ENCODE peak calls at places on chromosomes 16 and 17, in seven cellular contexts. K, H, C, Q, A, M and B are unnamed samples. For H3K4me1 and H3K27me3, the result is how much of the 10 kb centered on the place peaks cover.

GRCh38 chr16:27179500-27180072 is 23.7 kb upstream of the KDM8 start:
- DNase-seq in A (peak), M (peak), K (peak), C (peak), Q (peak), H (peak), B (peak)

GRCh38 chr17:56898874-56899273 is 15.0 kb downstream of the TRIM25 start:
- DNase-seq in M (no peak), C (no peak), A (peak), Q (no peak), K (no peak), H (no peak), B (no peak)

GRCh38 chr16:86519649-86520316 is 9.5 kb downstream of the FOXF1 start:
- DNase-seq in H (peak), Q (peak), K (peak), C (peak), A (peak), M (peak), B (no peak)

GRCh38 chr17:18182190-18182977 is 1.2 kb upstream of the ALKBH5 start:
- DNase-seq in M (no peak), Q (peak), C (no peak), H (peak), K (peak), A (peak), B (no peak)

GRCh38 chr17:44266402-44267164 is 1.4 kb downstream of the SLC4A1 start:
- DNase-seq in Q (no peak), M (no peak), A (no peak), C (no peak), H (no peak), K (no peak), B (no peak)

GRCh38 chr16:89334050-89334449 is 116.5 kb downstream of the ZNF778 start:
- DNase-seq in K (no peak), Q (peak), H (no peak), C (no peak), A (no peak), M (no peak), B (no peak)

GRCh38 chr16:58329147-58329546 is 34.3 kb upstream of the PRSS54 start:
- DNase-seq in C (no peak), Q (no peak), M (no peak), H (no peak), K (no peak), A (no peak), B (no peak)

GRCh38 chr17:53837131-53837530 is 14.4 kb downstream of the KIF2B start:
- DNase-seq in H (no peak), Q (no peak), K (no peak), C (no peak), A (no peak), M (no peak), B (no peak)

GRCh38 chr16:85195884-85196816 is 83.9 kb upstream of the CIBAR2 start:
- DNase-seq in K (no peak), H (no peak), M (no peak), A (peak), C (no peak), Q (peak), B (no peak)

GRCh38 chr16:51418258-51418657 is 267.2 kb upstream of the SALL1 start:
- DNase-seq in Q (no peak), H (no peak), C (no peak), M (no peak), A (no peak), K (no peak), B (no peak)

GRCh38 chr17:48427598-48427997 is 2.4 kb downstream of the SKAP1 start:
- DNase-seq in H (no peak), A (peak), Q (no peak), K (no peak), C (peak), M (peak), B (no peak)

GRCh38 chr16:84941916-84942315 is 69.4 kb downstream of the ZDHHC7 start:
- DNase-seq in H (no peak), Q (no peak), C (no peak), M (no peak), K (no peak), A (no peak), B (no peak)

GRCh38 chr17:1716912-1717695 is 6.9 kb upstream of the TLCD2 start:
- DNase-seq in A (peak), M (peak), C (peak), H (peak), K (peak), Q (peak), B (peak)
- H3K4me1 ChIP-seq in A (under half), M (under half), C (under half), H (half or more), K (half or more), Q (under half), B (under half)

GRCh38 chr17:11238710-11239109 is 2.3 kb upstream of the SHISA6 start:
- DNase-seq in A (no peak), K (no peak), Q (no peak), M (no peak), H (no peak), C (no peak), B (no peak)
- H3K27me3 ChIP-seq in A (under half), K (half or more), Q (under half), M (under half), H (half or more), C (under half), B (under half)

DNA sequence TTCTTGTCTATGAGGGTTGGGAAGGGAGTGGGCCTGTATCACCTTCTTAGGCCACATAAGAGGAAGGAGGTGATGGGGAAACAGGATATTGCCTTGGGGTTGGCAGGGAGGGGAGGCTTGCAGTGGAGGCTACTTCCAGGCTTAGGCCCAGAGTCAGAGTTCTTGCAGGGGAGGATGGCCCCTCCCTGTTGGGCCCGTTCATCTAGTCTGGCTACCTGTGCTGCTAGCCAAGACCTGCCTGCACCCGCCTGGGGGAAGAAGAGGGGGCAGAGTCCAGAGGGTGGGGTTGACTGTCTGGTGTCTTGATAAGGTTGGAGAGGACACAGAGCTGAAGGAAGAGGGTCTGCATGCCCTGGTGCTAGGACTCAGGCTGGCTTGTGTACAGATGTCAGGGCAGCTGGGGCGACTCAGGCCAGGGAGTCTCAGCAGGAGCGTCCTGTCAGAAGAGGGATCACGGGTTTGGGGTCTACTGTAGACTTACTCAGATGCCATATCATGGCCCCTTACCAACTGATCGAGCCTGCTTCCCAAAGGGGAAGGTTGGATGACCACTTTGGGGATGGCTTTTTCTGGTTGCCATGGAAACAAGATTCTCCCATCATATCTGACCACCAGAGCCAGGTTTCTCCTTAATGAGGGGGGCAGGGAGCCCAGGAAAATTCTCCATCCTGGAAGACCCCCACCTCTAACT is 5.3 kb downstream of the KDM6B start:
- DNase-seq in Q (no peak), H (no peak), C (no peak), A (peak), M (no peak), K (no peak), B (no peak)
- H3K4me1 ChIP-seq in Q (under half), H (half or more), C (under half), A (under half), M (half or more), K (half or more), B (under half)

DNA sequence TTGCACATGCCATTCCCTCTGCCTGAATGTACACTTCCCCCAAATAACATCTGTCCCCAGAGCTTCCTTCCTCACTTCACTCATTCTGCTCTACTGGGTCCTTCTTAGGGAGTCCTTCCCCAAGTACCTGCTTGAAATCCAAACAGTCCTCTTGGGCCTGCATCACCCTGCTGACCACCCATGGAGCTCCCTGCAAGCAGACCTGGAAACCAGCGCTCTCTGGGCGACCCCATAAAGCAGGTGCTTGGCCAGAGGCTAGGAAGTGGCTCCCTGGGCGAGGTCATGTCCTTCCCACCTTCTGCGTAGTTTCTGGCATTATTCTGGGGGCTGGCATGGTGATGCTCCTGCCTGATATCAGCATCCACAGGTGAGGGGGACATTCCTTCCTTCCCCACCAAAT is 12.2 kb upstream of the NTN1 start:
- DNase-seq in A (no peak), Q (no peak), H (no peak), K (no peak), M (no peak), C (no peak), B (no peak)
- H3K27me3 ChIP-seq in A (under half), Q (under half), H (half or more), K (half or more), M (under half), C (under half), B (under half)